ENCODE peak calls at places on chromosomes 4 and X, in eight cellular contexts. One of them, this sample, is unnamed.

GRCh38 chr4:108849611-108850406 is 87.0 kb upstream of the ETNPPL start:
- DNase-seq in cardiac muscle cell: no peak
- DNase-seq in PC-9: peak; percentile 2
- DNase-seq in HCT116: no peak
- DNase-seq in Panc1: no peak
- DNase-seq in psoas muscle: no peak
- DNase-seq in mucosa of descending colon: peak; percentile 9
- DNase-seq in mammary epithelial cell: no peak
- DNase-seq in this sample: peak; percentile 53

GRCh38 chr4:113878718-113879117 is 100.7 kb downstream of the ARSJ start:
- DNase-seq in cardiac muscle cell: peak; percentile 55
- DNase-seq in PC-9: no peak
- DNase-seq in HCT116: no peak
- DNase-seq in Panc1: peak; percentile 48
- DNase-seq in psoas muscle: no peak
- DNase-seq in mucosa of descending colon: no peak
- DNase-seq in mammary epithelial cell: peak; percentile 25
- DNase-seq in this sample: peak; percentile 16

GRCh38 chr4:2408401-2408958 is 10.0 kb downstream of the ZFYVE28 start:
- DNase-seq in cardiac muscle cell: no peak
- DNase-seq in PC-9: no peak
- DNase-seq in HCT116: no peak
- DNase-seq in Panc1: no peak
- DNase-seq in psoas muscle: no peak
- DNase-seq in mucosa of descending colon: peak; percentile 67
- DNase-seq in mammary epithelial cell: no peak
- DNase-seq in this sample: no peak

GRCh38 chr4:36159208-36159607 is 85.1 kb downstream of the ARAP2 start:
- DNase-seq in cardiac muscle cell: no peak
- DNase-seq in PC-9: no peak
- DNase-seq in HCT116: no peak
- DNase-seq in Panc1: no peak
- DNase-seq in psoas muscle: no peak
- DNase-seq in mucosa of descending colon: no peak
- DNase-seq in mammary epithelial cell: no peak
- DNase-seq in this sample: no peak

GRCh38 chr4:142901166-142901662 is 55.1 kb upstream of the INPP4B start:
- DNase-seq in cardiac muscle cell: peak; percentile 13
- DNase-seq in PC-9: no peak
- DNase-seq in HCT116: no peak
- DNase-seq in Panc1: no peak
- DNase-seq in psoas muscle: no peak
- DNase-seq in mucosa of descending colon: peak; percentile 6
- DNase-seq in mammary epithelial cell: peak; percentile 2
- DNase-seq in this sample: peak; percentile 7

GRCh38 chrX:129779747-129780146 is at the start of gene SASH3:
- DNase-seq in cardiac muscle cell: no peak
- DNase-seq in PC-9: no peak
- DNase-seq in HCT116: no peak
- DNase-seq in Panc1: no peak
- DNase-seq in psoas muscle: peak; percentile 76
- DNase-seq in mucosa of descending colon: peak; percentile 55
- DNase-seq in mammary epithelial cell: no peak
- DNase-seq in this sample: no peak

GRCh38 chr4:25321703-25322102 is 9.1 kb downstream of the ZCCHC4 start:
- DNase-seq in cardiac muscle cell: no peak
- DNase-seq in PC-9: no peak
- DNase-seq in HCT116: no peak
- DNase-seq in Panc1: no peak
- DNase-seq in psoas muscle: no peak
- DNase-seq in mucosa of descending colon: no peak
- DNase-seq in mammary epithelial cell: peak; percentile 3
- DNase-seq in this sample: no peak

GRCh38 chr4:176274441-176274840 is 5.4 kb upstream of the ASB5 start:
- DNase-seq in cardiac muscle cell: no peak
- DNase-seq in PC-9: peak; percentile 7
- DNase-seq in HCT116: no peak
- DNase-seq in Panc1: no peak
- DNase-seq in psoas muscle: no peak
- DNase-seq in mucosa of descending colon: no peak
- DNase-seq in mammary epithelial cell: peak; percentile 90
- DNase-seq in this sample: no peak

GRCh38 chr4:114694770-114695169 is 96.2 kb downstream of the UGT8 start:
- DNase-seq in cardiac muscle cell: peak; percentile 52
- DNase-seq in PC-9: no peak
- DNase-seq in HCT116: peak; percentile 28
- DNase-seq in Panc1: peak; percentile 17
- DNase-seq in psoas muscle: no peak
- DNase-seq in mucosa of descending colon: no peak
- DNase-seq in mammary epithelial cell: peak; percentile 16
- DNase-seq in this sample: no peak

GRCh38 chr4:127606823-127607222 is 25.9 kb upstream of the INTU start:
- DNase-seq in cardiac muscle cell: no peak
- DNase-seq in PC-9: no peak
- DNase-seq in HCT116: no peak
- DNase-seq in Panc1: no peak
- DNase-seq in psoas muscle: no peak
- DNase-seq in mucosa of descending colon: no peak
- DNase-seq in mammary epithelial cell: no peak
- DNase-seq in this sample: no peak

GRCh38 chr4:127609484-127609883 is 23.3 kb upstream of the INTU start:
- DNase-seq in cardiac muscle cell: no peak
- DNase-seq in PC-9: no peak
- DNase-seq in HCT116: no peak
- DNase-seq in Panc1: no peak
- DNase-seq in psoas muscle: no peak
- DNase-seq in mucosa of descending colon: no peak
- DNase-seq in mammary epithelial cell: no peak
- DNase-seq in this sample: no peak

GRCh38 chr4:127610488-127610887 is 22.3 kb upstream of the INTU start:
- DNase-seq in cardiac muscle cell: no peak
- DNase-seq in PC-9: no peak
- DNase-seq in HCT116: no peak
- DNase-seq in Panc1: no peak
- DNase-seq in psoas muscle: no peak
- DNase-seq in mucosa of descending colon: no peak
- DNase-seq in mammary epithelial cell: no peak
- DNase-seq in this sample: no peak

GRCh38 chr4:127601029-127601428 is 31.7 kb upstream of the INTU start:
- DNase-seq in cardiac muscle cell: no peak
- DNase-seq in PC-9: no peak
- DNase-seq in HCT116: no peak
- DNase-seq in Panc1: no peak
- DNase-seq in psoas muscle: no peak
- DNase-seq in mucosa of descending colon: no peak
- DNase-seq in mammary epithelial cell: no peak
- DNase-seq in this sample: no peak

GRCh38 chr4:127604949-127605709 is 27.6 kb upstream of the INTU start:
- DNase-seq in cardiac muscle cell: peak; percentile 47
- DNase-seq in PC-9: no peak
- DNase-seq in HCT116: peak; percentile 33
- DNase-seq in Panc1: no peak
- DNase-seq in psoas muscle: no peak
- DNase-seq in mucosa of descending colon: peak; percentile 12
- DNase-seq in mammary epithelial cell: peak; percentile 12
- DNase-seq in this sample: no peak
- TF ChIP-seq CTCF in cardiac muscle cell: peak; percentile 29
- TF ChIP-seq CTCF in PC-9: peak; percentile 95
- TF ChIP-seq CTCF in HCT116: peak; percentile 62
- TF ChIP-seq CTCF in Panc1: peak; percentile 23
- TF ChIP-seq CTCF in psoas muscle: peak; percentile 55
- TF ChIP-seq CTCF in mucosa of descending colon: no peak
- TF ChIP-seq CTCF in mammary epithelial cell: peak; percentile 28
- TF ChIP-seq CTCF in this sample: peak; percentile 43

DNA sequence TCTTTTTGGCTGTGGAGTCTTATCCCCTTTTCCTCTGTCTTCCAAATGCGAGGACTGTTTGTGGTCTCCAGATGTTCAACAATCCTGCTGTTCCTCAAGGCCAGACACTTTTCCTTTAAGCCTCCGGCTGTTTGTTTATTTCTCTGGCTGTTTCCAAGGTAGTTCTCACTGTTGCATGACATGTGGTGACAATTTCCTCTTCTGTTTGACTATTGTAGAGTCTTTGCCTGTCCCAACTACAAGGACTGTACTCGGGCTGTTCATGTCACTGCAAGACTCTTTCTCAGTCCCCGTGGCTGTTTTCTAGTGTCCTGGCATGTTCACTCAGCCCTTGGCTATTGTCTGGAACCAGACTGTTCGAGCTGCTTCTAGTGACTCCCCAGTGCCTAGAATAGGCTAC is 50.6 kb downstream of the ZNF157 start:
- DNase-seq in cardiac muscle cell: no peak
- DNase-seq in PC-9: no peak
- DNase-seq in HCT116: no peak
- DNase-seq in Panc1: no peak
- DNase-seq in psoas muscle: no peak
- DNase-seq in mucosa of descending colon: no peak
- DNase-seq in mammary epithelial cell: no peak
- DNase-seq in this sample: no peak
- H3K9me3 ChIP-seq in cardiac muscle cell: no peaks in the 10 kb centered on the region
- H3K9me3 ChIP-seq in PC-9: no peaks in the 10 kb centered on the region
- H3K9me3 ChIP-seq in HCT116: no peaks in the 10 kb centered on the region
- H3K9me3 ChIP-seq in Panc1: peaks cover 3% of the 10 kb centered on the region
- H3K9me3 ChIP-seq in psoas muscle: peaks cover 6% of the 10 kb centered on the region
- H3K9me3 ChIP-seq in mucosa of descending colon: no peaks in the 10 kb centered on the region
- H3K9me3 ChIP-seq in mammary epithelial cell: peaks cover 9% of the 10 kb centered on the region
- H3K9me3 ChIP-seq in this sample: no peaks in the 10 kb centered on the region

GRCh38 chr4:173507471-173508385 is 22.3 kb downstream of the HAND2 start:
- DNase-seq in cardiac muscle cell: peak; percentile 50
- DNase-seq in PC-9: no peak
- DNase-seq in HCT116: no peak
- DNase-seq in Panc1: no peak
- DNase-seq in psoas muscle: no peak
- DNase-seq in mucosa of descending colon: no peak
- DNase-seq in mammary epithelial cell: no peak
- DNase-seq in this sample: no peak

GRCh38 chr4:173504181-173504503 is 25.9 kb downstream of the HAND2 start:
- DNase-seq in cardiac muscle cell: no peak
- DNase-seq in PC-9: no peak
- DNase-seq in HCT116: no peak
- DNase-seq in Panc1: no peak
- DNase-seq in psoas muscle: no peak
- DNase-seq in mucosa of descending colon: no peak
- DNase-seq in mammary epithelial cell: no peak
- DNase-seq in this sample: no peak

GRCh38 chr4:173506780-173507211 is 23.2 kb downstream of the HAND2 start:
- DNase-seq in cardiac muscle cell: no peak
- DNase-seq in PC-9: no peak
- DNase-seq in HCT116: no peak
- DNase-seq in Panc1: no peak
- DNase-seq in psoas muscle: no peak
- DNase-seq in mucosa of descending colon: no peak
- DNase-seq in mammary epithelial cell: no peak
- DNase-seq in this sample: no peak

GRCh38 chr4:173508386-173509002 is 21.5 kb downstream of the HAND2 start:
- DNase-seq in cardiac muscle cell: peak; percentile 59
- DNase-seq in PC-9: no peak
- DNase-seq in HCT116: no peak
- DNase-seq in Panc1: no peak
- DNase-seq in psoas muscle: no peak
- DNase-seq in mucosa of descending colon: no peak
- DNase-seq in mammary epithelial cell: no peak
- DNase-seq in this sample: no peak

DNA sequence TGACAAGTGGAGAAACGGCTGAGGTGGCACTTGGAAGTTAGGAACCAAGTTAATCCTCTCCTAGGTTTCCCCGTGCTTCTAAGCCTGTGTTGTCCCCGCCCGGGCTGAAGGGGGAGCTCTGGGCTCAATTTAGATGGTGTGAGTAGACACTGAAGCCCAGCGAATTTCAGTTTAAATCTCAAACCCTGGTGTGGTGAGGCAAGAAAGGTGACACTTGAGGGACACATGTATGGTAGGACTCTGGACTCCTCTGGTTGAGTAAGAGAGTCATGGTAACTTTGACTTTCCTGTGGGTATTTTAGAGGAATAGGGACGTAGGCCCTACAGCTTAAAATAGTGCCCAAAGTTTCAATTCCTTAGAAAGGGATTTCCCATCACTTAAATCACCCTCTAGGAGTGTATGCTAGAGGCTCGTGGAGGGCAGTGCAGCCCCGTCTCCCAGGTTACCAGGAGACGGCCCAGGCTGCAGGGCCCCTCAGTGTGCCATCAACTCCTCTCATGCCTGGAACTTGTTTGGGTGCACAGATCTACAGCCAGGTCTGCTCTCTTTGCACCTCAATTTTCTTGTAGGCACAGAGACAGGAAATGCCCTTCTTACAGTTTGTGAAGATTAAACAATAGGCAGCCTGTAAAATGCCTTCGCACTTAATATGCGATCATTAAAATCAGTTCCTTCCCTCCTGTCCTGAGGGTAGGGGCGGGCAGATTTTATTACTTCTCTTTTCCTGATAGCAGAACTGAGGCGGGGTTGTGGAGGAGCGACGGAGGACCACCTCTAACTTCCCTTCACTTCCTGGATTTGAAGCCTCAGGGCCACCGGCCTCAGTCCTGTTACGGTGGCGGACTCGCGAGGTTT is 23.9 kb downstream of the HAND2 start:
- DNase-seq in cardiac muscle cell: peak; percentile 77
- DNase-seq in PC-9: peak; percentile 17
- DNase-seq in HCT116: peak; percentile 56
- DNase-seq in Panc1: no peak
- DNase-seq in psoas muscle: no peak
- DNase-seq in mucosa of descending colon: peak; percentile 67
- DNase-seq in mammary epithelial cell: no peak
- DNase-seq in this sample: no peak
- H3K4me3 ChIP-seq in cardiac muscle cell: no peak overlapping the region
- H3K4me3 ChIP-seq in PC-9: no peak overlapping the region
- H3K4me3 ChIP-seq in HCT116: no peak overlapping the region
- H3K4me3 ChIP-seq in Panc1: no peak overlapping the region
- H3K4me3 ChIP-seq in psoas muscle: peak overlapping the region; percentile 1
- H3K4me3 ChIP-seq in mucosa of descending colon: no peak overlapping the region
- H3K4me3 ChIP-seq in mammary epithelial cell: no peak overlapping the region
- H3K4me3 ChIP-seq in this sample: peak overlapping the region; percentile 22

GRCh38 chrX:16114640-16115039 is 8.7 kb upstream of the GRPR start:
- DNase-seq in cardiac muscle cell: no peak
- DNase-seq in PC-9: no peak
- DNase-seq in HCT116: no peak
- DNase-seq in Panc1: no peak
- DNase-seq in psoas muscle: no peak
- DNase-seq in mucosa of descending colon: no peak
- DNase-seq in mammary epithelial cell: no peak
- DNase-seq in this sample: peak; percentile 45

GRCh38 chrX:16113978-16114554 is 9.3 kb upstream of the GRPR start:
- DNase-seq in cardiac muscle cell: no peak
- DNase-seq in PC-9: no peak
- DNase-seq in HCT116: no peak
- DNase-seq in Panc1: no peak
- DNase-seq in psoas muscle: no peak
- DNase-seq in mucosa of descending colon: no peak
- DNase-seq in mammary epithelial cell: no peak
- DNase-seq in this sample: no peak

DNA sequence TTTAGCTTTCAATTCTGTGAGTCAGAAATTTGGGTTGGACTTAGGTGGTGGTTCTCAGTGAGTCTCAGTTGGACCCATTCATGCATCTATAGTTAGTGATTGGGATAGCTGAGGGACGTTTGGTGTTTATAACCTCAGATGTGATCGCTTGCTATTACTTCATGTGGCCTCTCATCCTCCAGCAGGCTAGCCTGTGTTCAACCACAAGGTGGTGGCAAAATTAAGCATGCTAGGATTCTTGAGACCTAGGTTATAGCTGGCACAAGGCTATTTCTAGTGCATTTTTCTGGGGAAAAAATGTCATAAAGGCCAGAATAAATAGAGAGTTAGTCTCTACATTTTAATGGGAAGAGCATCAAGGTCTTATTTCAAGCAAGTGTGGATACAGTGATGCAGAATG is 10.9 kb upstream of the GRPR start:
- DNase-seq in cardiac muscle cell: no peak
- DNase-seq in PC-9: no peak
- DNase-seq in HCT116: no peak
- DNase-seq in Panc1: no peak
- DNase-seq in psoas muscle: no peak
- DNase-seq in mucosa of descending colon: no peak
- DNase-seq in mammary epithelial cell: no peak
- DNase-seq in this sample: no peak
- TF ChIP-seq CTCF in cardiac muscle cell: no peak
- TF ChIP-seq CTCF in PC-9: no peak
- TF ChIP-seq CTCF in HCT116: peak; percentile 15
- TF ChIP-seq CTCF in Panc1: no peak
- TF ChIP-seq CTCF in psoas muscle: no peak
- TF ChIP-seq CTCF in mucosa of descending colon: no peak
- TF ChIP-seq CTCF in mammary epithelial cell: peak; percentile 25
- TF ChIP-seq CTCF in this sample: peak; percentile 20

This sample was measured in AG04450.